ENCODE peak calls at places on chromosomes 3 and 15, in six cellular contexts. K is colonic mucosa, S is HCT116, V is SK-N-SH, A is mesenchymal stem cell, Q is astrocyte. X is an unnamed sample.

GRCh38 chr15:87631093-87631492 is 625.4 kb downstream of the NTRK3 start:
- DNase-seq in Q (no peak), S (no peak), A (peak; percentile 38), K (no peak), V (no peak), X (no peak)

GRCh38 chr3:114144909-114145688 is 33.8 kb downstream of the DRD3 start:
- DNase-seq in V (no peak), Q (peak; percentile 98), S (no peak), A (peak; percentile 74), K (no peak), X (no peak)

GRCh38 chr3:22118542-22118941 is 367.5 kb upstream of the ZNF385D start:
- DNase-seq in V (no peak), Q (no peak), K (no peak), S (no peak), A (no peak), X (no peak)

GRCh38 chr15:41944313-41944940 is 27.9 kb downstream of the EHD4 start:
- DNase-seq in A (peak; percentile 91), K (no peak), S (peak; percentile 37), V (no peak), Q (peak; percentile 92), X (no peak)

GRCh38 chr3:87673132-87673531 is 385.7 kb downstream of the CGGBP1 start:
- DNase-seq in V (no peak), Q (no peak), S (no peak), K (no peak), A (no peak), X (no peak)

GRCh38 chr3:157573281-157573680 is 70.1 kb upstream of the VEPH1 start:
- DNase-seq in K (no peak), A (no peak), V (no peak), S (no peak), Q (peak; percentile 8), X (peak; percentile 98)

GRCh38 chr15:62896380-62896866 is 146.1 kb upstream of the TPM1 start:
- DNase-seq in K (no peak), A (no peak), V (no peak), S (peak; percentile 67), Q (no peak), X (no peak)

GRCh38 chr3:172210355-172210754 is 171.0 kb downstream of the FNDC3B start:
- DNase-seq in Q (peak; percentile 63), K (no peak), A (no peak), S (no peak), V (no peak), X (no peak)

GRCh38 chr3:187986514-187986934 is 167.4 kb upstream of the LPP start:
- DNase-seq in V (no peak), S (peak; percentile 19), A (peak; percentile 91), Q (peak; percentile 96), K (no peak), X (no peak)

GRCh38 chr3:50050361-50050760 is 38.4 kb upstream of the RBM5 start:
- DNase-seq in S (no peak), V (no peak), Q (peak; percentile 86), A (no peak), K (no peak), X (peak; percentile 5)

GRCh38 chr3:13185737-13186136 is 112.5 kb upstream of the IQSEC1 start:
- DNase-seq in Q (no peak), A (no peak), S (no peak), K (no peak), V (no peak), X (no peak)

GRCh38 chr3:128278761-128279593 is 125.7 kb downstream of the EEFSEC start:
- DNase-seq in A (peak; percentile 71), V (peak; percentile 88), S (no peak), K (peak; percentile 40), Q (peak; percentile 83), X (no peak)

GRCh38 chr15:20646529-20647142 is 105.0 kb upstream of the GOLGA6L6 start:
- DNase-seq in Q (no peak), A (no peak), V (no peak), S (no peak), K (no peak), X (no peak)

GRCh38 chr3:535566-536416 is 339.2 kb downstream of the CHL1 start:
- DNase-seq in S (no peak), K (peak; percentile 21), A (no peak), V (peak; percentile 70), Q (no peak), X (no peak)

GRCh38 chr15:58742424-58743160 is 6.9 kb downstream of the ADAM10 start:
- DNase-seq in Q (peak; percentile 80), K (no peak), V (no peak), A (peak; percentile 79), S (no peak), X (no peak)

GRCh38 chr15:28873585-28874139 is 12.1 kb upstream of the APBA2 start:
- DNase-seq in V (peak; percentile 51), Q (no peak), A (no peak), S (no peak), K (no peak), X (no peak)

GRCh38 chr3:30400924-30401323 is 205.5 kb upstream of the TGFBR2 start:
- DNase-seq in K (no peak), A (peak; percentile 81), S (no peak), Q (no peak), V (no peak), X (no peak)

GRCh38 chr3:121793078-121793477 is 41.8 kb downstream of the IQCB1 start:
- DNase-seq in S (no peak), K (no peak), Q (no peak), A (no peak), V (no peak), X (no peak)

GRCh38 chr3:78972617-78973301 is 795.0 kb downstream of the ROBO1 start:
- DNase-seq in K (no peak), V (no peak), S (no peak), A (no peak), Q (no peak), X (no peak)

GRCh38 chr15:59170295-59170881 is 36.3 kb upstream of the LDHAL6B start:
- DNase-seq in A (peak; percentile 46), V (peak; percentile 63), S (no peak), K (peak; percentile 31), Q (peak; percentile 63), X (peak; percentile 26)

GRCh38 chr3:86695752-86696151 is 295.2 kb downstream of the VGLL3 start:
- DNase-seq in Q (no peak), S (no peak), K (no peak), A (no peak), V (no peak), X (no peak)

GRCh38 chr15:71691700-71692417 is 118.5 kb upstream of the NR2E3 start:
- DNase-seq in K (no peak), A (peak; percentile 34), Q (peak; percentile 97), V (no peak), S (no peak), X (no peak)

GRCh38 chr3:197522881-197523342 is 32.9 kb downstream of the BDH1 start:
- DNase-seq in Q (no peak), V (no peak), S (no peak), A (no peak), K (no peak), X (no peak)

GRCh38 chr15:76576526-76577279 is 240.1 kb downstream of the ISL2 start:
- DNase-seq in Q (peak; percentile 70), S (no peak), V (no peak), K (peak; percentile 83), A (peak; percentile 44), X (no peak)

GRCh38 chr15:58505581-58505980 is 73.8 kb downstream of the LIPC start:
- DNase-seq in S (no peak), V (no peak), Q (peak; percentile 32), K (no peak), A (no peak), X (no peak)

DNA sequence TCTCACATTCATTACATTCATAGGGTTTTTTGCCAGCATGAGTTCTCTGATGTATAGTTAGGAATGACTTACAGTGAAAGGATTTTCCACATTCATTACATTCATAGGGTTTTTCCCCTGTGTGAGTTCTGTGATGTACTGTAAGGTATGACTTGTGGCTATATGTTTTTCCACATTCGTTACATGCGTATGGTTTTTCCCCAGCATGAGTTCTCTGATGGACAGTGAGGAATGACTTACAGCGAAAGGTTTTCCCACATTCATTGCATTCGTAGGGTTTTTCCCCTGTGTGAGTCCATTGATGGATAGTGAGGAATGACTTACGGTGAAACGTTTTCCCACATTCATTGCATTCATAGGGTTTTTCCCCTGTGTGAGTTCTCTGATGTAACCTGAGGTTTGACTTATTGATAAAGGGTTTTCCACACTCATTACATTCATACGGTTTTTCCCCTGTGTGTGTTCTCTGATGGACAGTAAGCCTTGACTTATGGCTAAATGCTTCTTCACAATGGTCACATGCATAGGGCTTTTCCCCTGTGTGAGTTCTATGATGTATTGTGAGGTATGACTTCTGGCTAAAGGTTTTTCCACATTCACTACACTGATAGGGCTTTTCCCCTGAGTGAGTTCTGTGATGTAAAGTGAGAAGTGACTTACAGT is 47.4 kb downstream of the ZNF717 start:
- DNase-seq in Q (peak; percentile 26), V (no peak), S (no peak), K (no peak), A (peak; percentile 38), X (no peak)
- H3K9me3 ChIP-seq in Q (peaks cover 63% of the 10 kb centered on the region), V (peaks cover 22% of the 10 kb centered on the region), S (peaks cover 16% of the 10 kb centered on the region), K (peaks cover 4% of the 10 kb centered on the region), A (peaks cover 92% of the 10 kb centered on the region), X (no peaks in the 10 kb centered on the region)

GRCh38 chr3:46096781-46097180 is 69.5 kb upstream of the XCR1 start:
- DNase-seq in V (no peak), K (no peak), S (no peak), A (no peak), Q (no peak), X (no peak)
- H3K9ac ChIP-seq in V (no peak overlapping the region), K (no peak overlapping the region), S (no peak overlapping the region), A (peak overlapping the region; percentile 88), Q (no peak overlapping the region), X (no peak overlapping the region)

DNA sequence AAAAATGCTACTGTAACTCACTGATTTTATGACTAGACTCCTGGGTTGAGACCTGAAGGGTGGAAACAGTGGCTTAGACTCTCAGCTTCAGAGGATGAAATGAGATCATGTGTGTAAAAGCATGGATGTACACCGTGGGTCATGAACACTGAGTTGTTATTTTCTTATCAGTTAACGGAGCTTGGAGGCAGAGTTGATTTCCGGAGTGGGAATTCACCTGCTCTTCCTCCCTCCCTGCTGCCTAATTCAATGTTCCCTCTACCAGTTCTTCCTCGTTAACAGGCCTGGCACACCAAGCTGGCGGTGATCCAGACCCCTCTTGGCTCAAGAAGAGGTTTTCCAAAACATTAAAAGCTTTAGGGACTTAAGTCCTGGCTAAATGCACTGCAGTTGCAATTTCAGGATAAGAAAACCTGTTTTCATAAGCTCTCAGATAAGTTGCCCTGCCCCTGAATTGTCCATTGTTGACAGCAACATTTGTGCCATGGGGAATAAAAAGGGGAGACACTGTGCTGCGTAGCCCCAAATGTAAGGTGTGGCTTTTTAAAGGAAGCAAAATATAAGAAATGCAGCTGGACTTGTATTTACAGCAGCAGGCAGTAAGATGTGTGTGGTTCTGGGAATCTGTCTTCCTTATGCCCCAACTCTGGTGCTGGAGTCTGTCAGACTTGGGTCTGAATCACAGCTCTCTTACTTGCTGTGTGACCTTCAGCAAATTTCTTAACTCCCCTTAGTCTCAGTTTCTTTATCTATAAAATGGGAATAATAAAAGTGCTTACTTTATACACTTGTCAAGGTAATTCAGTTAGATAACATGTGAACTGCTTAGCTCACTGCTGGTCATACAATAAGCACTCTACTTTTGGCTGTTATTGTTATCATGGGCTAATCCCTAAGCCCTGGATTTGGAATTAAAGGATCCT is 9.9 kb downstream of the PDIA5 start:
- DNase-seq in V (peak; percentile 45), S (no peak), Q (no peak), K (no peak), A (peak; percentile 18), X (peak; percentile 61)
- H3K9me3 ChIP-seq in V (no peaks in the 10 kb centered on the region), S (no peaks in the 10 kb centered on the region), Q (no peaks in the 10 kb centered on the region), K (no peaks in the 10 kb centered on the region), A (no peaks in the 10 kb centered on the region), X (no peaks in the 10 kb centered on the region)

DNA sequence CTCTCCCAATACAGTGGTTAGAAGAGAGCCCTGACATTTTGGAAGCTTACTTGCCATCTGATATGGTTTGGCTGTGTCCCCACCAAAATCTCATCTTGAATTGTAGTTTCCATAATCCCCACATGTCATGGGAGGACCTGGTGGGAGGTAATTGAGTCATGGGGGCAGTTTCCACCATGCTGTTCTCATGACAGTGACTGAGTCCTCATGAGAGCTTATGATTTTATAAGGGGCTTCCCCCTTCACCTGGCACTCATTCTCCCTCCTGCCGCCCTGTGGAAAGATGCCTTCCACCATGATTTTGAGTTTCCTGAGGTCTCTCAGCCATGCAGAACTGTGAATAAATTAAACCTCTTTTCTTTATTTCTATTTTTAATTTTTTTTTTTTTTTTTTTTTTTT is 28.8 kb upstream of the HES1 start:
- DNase-seq in K (no peak), Q (no peak), V (no peak), S (no peak), A (no peak), X (no peak)
- H3K9ac ChIP-seq in K (no peak overlapping the region), Q (no peak overlapping the region), V (no peak overlapping the region), S (no peak overlapping the region), A (no peak overlapping the region), X (no peak overlapping the region)